ENCODE peak calls at places on chromosomes 5 and 9, in ten cellular contexts. One of them, this sample, is unnamed.

GRCh38 chr5:132753135-132753987 is 6.1 kb downstream of the CCNI2 start:
- DNase-seq in fibroblast of lung: no peak
- DNase-seq in mucosa of descending colon: no peak
- DNase-seq in cardiac fibroblast: no peak
- DNase-seq in astrocyte of the spinal cord: no peak
- DNase-seq in coronary artery: no peak
- DNase-seq in fibroblast of pulmonary artery: no peak
- DNase-seq in A549: peak; percentile 18
- DNase-seq in kidney epithelial cell: no peak
- DNase-seq in esophagus muscularis mucosa: no peak
- DNase-seq in this sample: no peak

GRCh38 chr5:56815657-56816545 is 552 bp downstream of the MAP3K1 start:
- DNase-seq in fibroblast of pulmonary artery: peak; percentile 42
- DNase-seq in kidney epithelial cell: no peak
- DNase-seq in mucosa of descending colon: peak; percentile 58
- DNase-seq in esophagus muscularis mucosa: no peak
- DNase-seq in cardiac fibroblast: no peak
- DNase-seq in coronary artery: peak; percentile 73
- DNase-seq in A549: peak; percentile 41
- DNase-seq in astrocyte of the spinal cord: no peak
- DNase-seq in fibroblast of lung: peak; percentile 51
- DNase-seq in this sample: no peak

GRCh38 chr9:75531588-75531987 is 358.9 kb upstream of the PCSK5 start:
- DNase-seq in fibroblast of lung: no peak
- DNase-seq in coronary artery: no peak
- DNase-seq in astrocyte of the spinal cord: no peak
- DNase-seq in kidney epithelial cell: no peak
- DNase-seq in esophagus muscularis mucosa: no peak
- DNase-seq in fibroblast of pulmonary artery: no peak
- DNase-seq in cardiac fibroblast: no peak
- DNase-seq in mucosa of descending colon: peak; percentile 38
- DNase-seq in A549: no peak
- DNase-seq in this sample: no peak

GRCh38 chr9:129838707-129839259 is 3.5 kb downstream of the USP20 start:
- DNase-seq in coronary artery: no peak
- DNase-seq in mucosa of descending colon: no peak
- DNase-seq in esophagus muscularis mucosa: no peak
- DNase-seq in kidney epithelial cell: no peak
- DNase-seq in fibroblast of lung: peak; percentile 93
- DNase-seq in astrocyte of the spinal cord: peak; percentile 74
- DNase-seq in A549: no peak
- DNase-seq in cardiac fibroblast: peak; percentile 54
- DNase-seq in fibroblast of pulmonary artery: peak; percentile 51
- DNase-seq in this sample: peak; percentile 50

GRCh38 chr5:139705655-139706587 is 57.8 kb downstream of the CXXC5 start:
- DNase-seq in fibroblast of lung: no peak
- DNase-seq in mucosa of descending colon: no peak
- DNase-seq in cardiac fibroblast: no peak
- DNase-seq in kidney epithelial cell: no peak
- DNase-seq in esophagus muscularis mucosa: no peak
- DNase-seq in fibroblast of pulmonary artery: no peak
- DNase-seq in coronary artery: no peak
- DNase-seq in A549: no peak
- DNase-seq in astrocyte of the spinal cord: no peak
- DNase-seq in this sample: no peak

GRCh38 chr5:17216176-17216973 is 1.1 kb upstream of the BASP1 start:
- DNase-seq in astrocyte of the spinal cord: peak; percentile 86
- DNase-seq in mucosa of descending colon: peak; percentile 89
- DNase-seq in esophagus muscularis mucosa: no peak
- DNase-seq in fibroblast of lung: peak; percentile 70
- DNase-seq in kidney epithelial cell: no peak
- DNase-seq in A549: peak; percentile 92
- DNase-seq in coronary artery: peak; percentile 84
- DNase-seq in fibroblast of pulmonary artery: peak; percentile 85
- DNase-seq in cardiac fibroblast: peak; percentile 83
- DNase-seq in this sample: peak; percentile 64

GRCh38 chr9:111898331-111899096 is 1.9 kb downstream of the UGCG start:
- DNase-seq in esophagus muscularis mucosa: no peak
- DNase-seq in fibroblast of pulmonary artery: peak; percentile 52
- DNase-seq in astrocyte of the spinal cord: peak; percentile 26
- DNase-seq in A549: no peak
- DNase-seq in mucosa of descending colon: no peak
- DNase-seq in cardiac fibroblast: peak; percentile 34
- DNase-seq in kidney epithelial cell: no peak
- DNase-seq in coronary artery: no peak
- DNase-seq in fibroblast of lung: no peak
- DNase-seq in this sample: no peak

GRCh38 chr5:94240616-94241287 is 377.7 kb downstream of the KIAA0825 start:
- DNase-seq in cardiac fibroblast: peak; percentile 26
- DNase-seq in kidney epithelial cell: no peak
- DNase-seq in astrocyte of the spinal cord: no peak
- DNase-seq in mucosa of descending colon: no peak
- DNase-seq in fibroblast of lung: peak; percentile 89
- DNase-seq in esophagus muscularis mucosa: no peak
- DNase-seq in A549: no peak
- DNase-seq in coronary artery: no peak
- DNase-seq in fibroblast of pulmonary artery: peak; percentile 20
- DNase-seq in this sample: no peak

GRCh38 chr5:148808864-148809642 is 17.4 kb upstream of the ADRB2 start:
- DNase-seq in fibroblast of lung: no peak
- DNase-seq in coronary artery: no peak
- DNase-seq in kidney epithelial cell: no peak
- DNase-seq in A549: no peak
- DNase-seq in esophagus muscularis mucosa: no peak
- DNase-seq in cardiac fibroblast: no peak
- DNase-seq in fibroblast of pulmonary artery: no peak
- DNase-seq in mucosa of descending colon: peak; percentile 55
- DNase-seq in astrocyte of the spinal cord: no peak
- DNase-seq in this sample: no peak

GRCh38 chr5:133840168-133840567 is 128.3 kb downstream of the C5orf15 start:
- DNase-seq in mucosa of descending colon: no peak
- DNase-seq in fibroblast of pulmonary artery: no peak
- DNase-seq in cardiac fibroblast: no peak
- DNase-seq in kidney epithelial cell: no peak
- DNase-seq in fibroblast of lung: no peak
- DNase-seq in A549: no peak
- DNase-seq in astrocyte of the spinal cord: no peak
- DNase-seq in coronary artery: no peak
- DNase-seq in esophagus muscularis mucosa: no peak
- DNase-seq in this sample: no peak

GRCh38 chr5:141825836-141826560 is 52.2 kb downstream of the PCDH1 start:
- DNase-seq in esophagus muscularis mucosa: no peak
- DNase-seq in astrocyte of the spinal cord: no peak
- DNase-seq in coronary artery: no peak
- DNase-seq in cardiac fibroblast: no peak
- DNase-seq in A549: peak; percentile 38
- DNase-seq in fibroblast of lung: no peak
- DNase-seq in mucosa of descending colon: no peak
- DNase-seq in kidney epithelial cell: no peak
- DNase-seq in fibroblast of pulmonary artery: no peak
- DNase-seq in this sample: no peak

GRCh38 chr5:157113007-157113406 is 4.2 kb upstream of the HAVCR2 start:
- DNase-seq in A549: no peak
- DNase-seq in coronary artery: no peak
- DNase-seq in cardiac fibroblast: peak; percentile 42
- DNase-seq in kidney epithelial cell: no peak
- DNase-seq in fibroblast of lung: no peak
- DNase-seq in esophagus muscularis mucosa: no peak
- DNase-seq in astrocyte of the spinal cord: no peak
- DNase-seq in mucosa of descending colon: no peak
- DNase-seq in fibroblast of pulmonary artery: no peak
- DNase-seq in this sample: no peak

GRCh38 chr9:16289639-16290038 is 580.8 kb downstream of the BNC2 start:
- DNase-seq in fibroblast of lung: no peak
- DNase-seq in kidney epithelial cell: no peak
- DNase-seq in mucosa of descending colon: no peak
- DNase-seq in coronary artery: peak; percentile 64
- DNase-seq in cardiac fibroblast: peak; percentile 56
- DNase-seq in esophagus muscularis mucosa: no peak
- DNase-seq in A549: no peak
- DNase-seq in fibroblast of pulmonary artery: peak; percentile 51
- DNase-seq in astrocyte of the spinal cord: no peak
- DNase-seq in this sample: no peak

GRCh38 chr5:72185717-72186388 is 78.6 kb downstream of the MAP1B start:
- DNase-seq in esophagus muscularis mucosa: no peak
- DNase-seq in coronary artery: no peak
- DNase-seq in fibroblast of pulmonary artery: no peak
- DNase-seq in A549: no peak
- DNase-seq in mucosa of descending colon: no peak
- DNase-seq in cardiac fibroblast: peak; percentile 24
- DNase-seq in fibroblast of lung: peak; percentile 48
- DNase-seq in astrocyte of the spinal cord: peak; percentile 58
- DNase-seq in kidney epithelial cell: no peak
- DNase-seq in this sample: peak; percentile 70

GRCh38 chr9:19162956-19163355 is 35.7 kb upstream of the PLIN2 start:
- DNase-seq in cardiac fibroblast: peak; percentile 80
- DNase-seq in coronary artery: no peak
- DNase-seq in fibroblast of pulmonary artery: peak; percentile 72
- DNase-seq in mucosa of descending colon: no peak
- DNase-seq in fibroblast of lung: no peak
- DNase-seq in A549: peak; percentile 61
- DNase-seq in esophagus muscularis mucosa: no peak
- DNase-seq in kidney epithelial cell: peak; percentile 54
- DNase-seq in astrocyte of the spinal cord: no peak
- DNase-seq in this sample: no peak

GRCh38 chr5:135210286-135211055 is 176.4 kb upstream of the PITX1 start:
- DNase-seq in coronary artery: peak; percentile 43
- DNase-seq in astrocyte of the spinal cord: peak; percentile 76
- DNase-seq in fibroblast of lung: peak; percentile 84
- DNase-seq in kidney epithelial cell: no peak
- DNase-seq in cardiac fibroblast: peak; percentile 42
- DNase-seq in esophagus muscularis mucosa: peak; percentile 62
- DNase-seq in mucosa of descending colon: no peak
- DNase-seq in A549: no peak
- DNase-seq in fibroblast of pulmonary artery: no peak
- DNase-seq in this sample: no peak

GRCh38 chr9:125003332-125003731 is 62.4 kb upstream of the GOLGA1 start:
- DNase-seq in esophagus muscularis mucosa: no peak
- DNase-seq in coronary artery: no peak
- DNase-seq in fibroblast of lung: no peak
- DNase-seq in A549: no peak
- DNase-seq in mucosa of descending colon: no peak
- DNase-seq in fibroblast of pulmonary artery: no peak
- DNase-seq in astrocyte of the spinal cord: no peak
- DNase-seq in kidney epithelial cell: no peak
- DNase-seq in cardiac fibroblast: no peak
- DNase-seq in this sample: no peak

DNA sequence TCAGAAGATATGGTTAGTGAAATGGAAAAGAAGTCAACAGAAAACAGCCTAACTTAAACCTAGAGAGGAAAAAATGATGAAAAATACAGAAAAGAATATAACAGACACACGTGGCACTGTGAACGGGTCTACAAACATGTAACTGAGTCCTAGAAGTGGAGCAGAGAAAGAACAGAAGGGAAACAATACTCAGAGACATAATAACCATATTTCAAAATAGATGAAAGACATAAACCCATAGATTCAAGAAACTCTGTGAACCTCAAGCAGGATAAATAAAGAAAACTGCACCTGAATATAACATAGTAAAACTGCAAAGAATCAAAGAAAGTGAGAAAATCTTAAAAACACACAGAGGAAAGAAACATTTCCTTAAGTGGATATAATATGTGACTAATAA is 67.7 kb upstream of the GOLGA1 start:
- DNase-seq in cardiac fibroblast: no peak
- DNase-seq in coronary artery: no peak
- DNase-seq in kidney epithelial cell: no peak
- DNase-seq in astrocyte of the spinal cord: no peak
- DNase-seq in fibroblast of lung: no peak
- DNase-seq in fibroblast of pulmonary artery: no peak
- DNase-seq in esophagus muscularis mucosa: no peak
- DNase-seq in mucosa of descending colon: no peak
- DNase-seq in A549: no peak
- DNase-seq in this sample: no peak
- H3K4me3 ChIP-seq in cardiac fibroblast: no peak overlapping the region
- H3K4me3 ChIP-seq in coronary artery: no peak overlapping the region
- H3K4me3 ChIP-seq in kidney epithelial cell: no peak overlapping the region
- H3K4me3 ChIP-seq in astrocyte of the spinal cord: no peak overlapping the region
- H3K4me3 ChIP-seq in fibroblast of lung: no peak overlapping the region
- H3K4me3 ChIP-seq in fibroblast of pulmonary artery: no peak overlapping the region
- H3K4me3 ChIP-seq in esophagus muscularis mucosa: no peak overlapping the region
- H3K4me3 ChIP-seq in mucosa of descending colon: no peak overlapping the region
- H3K4me3 ChIP-seq in A549: no peak overlapping the region
- H3K4me3 ChIP-seq in this sample: no peak overlapping the region

DNA sequence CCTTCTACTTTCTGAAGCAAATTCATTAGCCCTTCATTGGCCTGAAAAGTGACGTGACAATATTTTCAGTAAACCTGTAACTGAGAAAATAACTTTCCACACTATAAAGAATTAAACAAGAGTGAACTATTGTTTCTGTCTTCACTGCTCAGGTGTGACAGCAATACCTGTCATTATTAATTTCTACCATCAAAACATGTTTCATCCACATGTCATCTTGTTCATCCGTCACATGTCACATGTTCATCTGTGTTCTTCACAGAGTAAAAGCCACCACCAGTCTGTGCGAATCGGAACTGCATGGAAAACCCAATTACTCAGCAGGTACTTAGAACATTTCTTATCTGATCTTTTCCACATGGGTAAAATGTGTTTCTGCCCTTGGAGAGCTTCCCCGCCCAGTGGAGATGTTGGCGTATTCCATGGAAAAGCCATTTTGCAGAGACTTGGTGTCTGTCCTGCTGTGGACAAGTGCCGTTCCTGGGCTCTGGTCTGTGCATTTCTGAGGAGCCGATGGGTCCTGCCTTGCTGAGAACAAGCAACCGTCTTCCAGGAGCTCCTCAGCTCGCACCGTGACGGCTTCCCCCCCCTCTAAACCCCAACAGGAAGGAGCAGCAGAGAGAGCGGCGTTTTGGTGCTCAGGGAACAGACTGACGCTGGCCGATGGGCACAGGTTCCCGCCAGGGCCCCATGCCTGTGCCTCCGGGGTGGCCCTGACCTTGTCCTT is 10.6 kb upstream of the EXOC3 start:
- DNase-seq in coronary artery: no peak
- DNase-seq in A549: no peak
- DNase-seq in fibroblast of lung: no peak
- DNase-seq in mucosa of descending colon: peak; percentile 1
- DNase-seq in fibroblast of pulmonary artery: no peak
- DNase-seq in astrocyte of the spinal cord: no peak
- DNase-seq in cardiac fibroblast: no peak
- DNase-seq in esophagus muscularis mucosa: no peak
- DNase-seq in kidney epithelial cell: no peak
- DNase-seq in this sample: no peak
- TF ChIP-seq CTCF in coronary artery: no peak
- TF ChIP-seq CTCF in A549: no peak
- TF ChIP-seq CTCF in fibroblast of lung: no peak
- TF ChIP-seq CTCF in mucosa of descending colon: no peak
- TF ChIP-seq CTCF in fibroblast of pulmonary artery: no peak
- TF ChIP-seq CTCF in astrocyte of the spinal cord: no peak
- TF ChIP-seq CTCF in cardiac fibroblast: no peak
- TF ChIP-seq CTCF in esophagus muscularis mucosa: no peak
- TF ChIP-seq CTCF in kidney epithelial cell: no peak
- TF ChIP-seq CTCF in this sample: no peak

GRCh38 chr9:5493597-5494511 is 16.5 kb upstream of the PDCD1LG2 start:
- DNase-seq in astrocyte of the spinal cord: peak; percentile 86
- DNase-seq in fibroblast of lung: peak; percentile 89
- DNase-seq in coronary artery: no peak
- DNase-seq in kidney epithelial cell: peak; percentile 57
- DNase-seq in mucosa of descending colon: peak; percentile 41
- DNase-seq in esophagus muscularis mucosa: no peak
- DNase-seq in A549: peak; percentile 40
- DNase-seq in cardiac fibroblast: peak; percentile 81
- DNase-seq in fibroblast of pulmonary artery: peak; percentile 81
- DNase-seq in this sample: peak; percentile 43
- H3K4me3 ChIP-seq in astrocyte of the spinal cord: no peak overlapping the region
- H3K4me3 ChIP-seq in fibroblast of lung: no peak overlapping the region
- H3K4me3 ChIP-seq in coronary artery: no peak overlapping the region
- H3K4me3 ChIP-seq in kidney epithelial cell: no peak overlapping the region
- H3K4me3 ChIP-seq in mucosa of descending colon: no peak overlapping the region
- H3K4me3 ChIP-seq in esophagus muscularis mucosa: no peak overlapping the region
- H3K4me3 ChIP-seq in A549: no peak overlapping the region
- H3K4me3 ChIP-seq in cardiac fibroblast: no peak overlapping the region
- H3K4me3 ChIP-seq in fibroblast of pulmonary artery: no peak overlapping the region
- H3K4me3 ChIP-seq in this sample: no peak overlapping the region

GRCh38 chr9:20526500-20527319 is 95.6 kb downstream of the MLLT3 start:
- DNase-seq in mucosa of descending colon: no peak
- DNase-seq in A549: no peak
- DNase-seq in astrocyte of the spinal cord: peak; percentile 43
- DNase-seq in kidney epithelial cell: no peak
- DNase-seq in fibroblast of lung: peak; percentile 69
- DNase-seq in cardiac fibroblast: peak; percentile 12
- DNase-seq in coronary artery: no peak
- DNase-seq in fibroblast of pulmonary artery: peak; percentile 27
- DNase-seq in esophagus muscularis mucosa: no peak
- DNase-seq in this sample: no peak
- TF ChIP-seq CTCF in mucosa of descending colon: no peak
- TF ChIP-seq CTCF in A549: no peak
- TF ChIP-seq CTCF in astrocyte of the spinal cord: peak; percentile 21
- TF ChIP-seq CTCF in kidney epithelial cell: peak; percentile 36
- TF ChIP-seq CTCF in fibroblast of lung: peak; percentile 12
- TF ChIP-seq CTCF in cardiac fibroblast: peak; percentile 29
- TF ChIP-seq CTCF in coronary artery: no peak
- TF ChIP-seq CTCF in fibroblast of pulmonary artery: peak; percentile 5
- TF ChIP-seq CTCF in esophagus muscularis mucosa: no peak
- TF ChIP-seq CTCF in this sample: no peak